ENCODE peak calls at places on chromosomes 2 and 18, in six cellular contexts. O, C, R, P, Z and U are unnamed samples.

GRCh38 chr2:8682719-8683667 is 1.1 kb downstream of the ID2 start:
- DNase-seq in O (no peak), C (peak; percentile 60), R (peak; percentile 57), P (peak; percentile 39), Z (peak; percentile 68), U (peak; percentile 92)

GRCh38 chr18:35347991-35348390 is 3.8 kb upstream of the ZNF24 start:
- DNase-seq in O (no peak), C (no peak), R (no peak), P (no peak), Z (no peak), U (no peak)

GRCh38 chr2:238566001-238566645 is 139.4 kb downstream of the ASB1 start:
- DNase-seq in O (no peak), C (no peak), R (no peak), P (no peak), Z (no peak), U (no peak)

GRCh38 chr18:3889121-3889520 is 439.1 kb downstream of the TGIF1 start:
- DNase-seq in O (no peak), C (no peak), R (no peak), P (no peak), Z (no peak), U (no peak)

GRCh38 chr18:58124475-58124874 is 80.4 kb downstream of the NEDD4L start:
- DNase-seq in O (no peak), C (no peak), R (no peak), P (no peak), Z (no peak), U (no peak)

GRCh38 chr2:34652636-34653035 is 1053.5 kb upstream of the FAM98A start:
- DNase-seq in O (no peak), C (no peak), R (no peak), P (no peak), Z (no peak), U (no peak)

GRCh38 chr2:153477641-153478288 is 797 bp downstream of the RPRM start:
- DNase-seq in O (no peak), C (peak; percentile 35), R (no peak), P (no peak), Z (no peak), U (no peak)

GRCh38 chr2:226915846-226916360 is 80.0 kb downstream of the RHBDD1 start:
- DNase-seq in O (no peak), C (no peak), R (no peak), P (no peak), Z (no peak), U (no peak)

GRCh38 chr18:55910328-55910727 is 322.3 kb upstream of the TCF4 start:
- DNase-seq in O (no peak), C (no peak), R (no peak), P (no peak), Z (no peak), U (no peak)

GRCh38 chr2:176001903-176002683 is at the start of gene LNPK:
- DNase-seq in O (peak; percentile 84), C (peak; percentile 91), R (peak; percentile 91), P (peak; percentile 92), Z (peak; percentile 95), U (peak; percentile 92)
- TF ChIP-seq POLR2A in O (peak; percentile 85), C (peak; percentile 89), R (peak; percentile 96), P (peak; percentile 60), Z (peak; percentile 5), U (no peak)

DNA sequence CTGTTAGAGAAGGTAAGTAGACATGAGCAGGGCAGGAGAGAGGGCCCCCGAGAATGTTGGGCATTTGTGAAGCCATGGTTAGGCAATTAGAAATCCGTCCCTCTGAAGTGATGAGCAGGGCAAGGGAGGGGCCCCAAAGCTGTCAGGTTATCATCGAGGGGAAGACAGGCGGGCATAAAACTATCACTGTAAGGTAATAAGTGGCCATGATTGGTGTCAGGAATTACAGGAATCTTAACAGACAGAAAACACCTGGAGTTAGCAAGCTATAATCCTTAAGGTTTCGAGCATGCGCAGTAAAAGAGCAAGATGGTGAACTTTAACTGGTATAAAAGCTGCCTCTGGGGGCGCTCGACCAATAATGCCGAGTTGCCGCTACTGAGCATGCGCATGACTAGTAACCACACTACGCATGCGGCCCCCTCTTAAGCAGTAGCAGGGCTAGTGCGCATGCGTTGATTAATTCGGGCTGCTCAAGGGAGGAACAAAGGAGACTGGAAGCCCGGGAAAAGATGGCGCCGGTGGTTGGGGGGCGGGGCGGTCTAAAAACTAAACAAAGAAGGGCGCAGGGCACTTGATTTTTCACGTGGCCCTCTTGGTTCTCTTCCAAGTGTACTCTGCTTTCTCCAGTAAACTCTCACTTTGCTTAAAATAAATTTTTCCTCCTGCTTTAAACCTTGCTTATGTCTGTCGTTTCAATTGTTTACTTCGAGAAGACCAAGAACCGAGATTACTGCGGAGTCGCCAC is 5.5 kb downstream of the XRCC5 start:
- DNase-seq in O (peak; percentile 81), C (peak; percentile 98), R (peak; percentile 100), P (peak; percentile 96), Z (peak; percentile 98), U (peak; percentile 99)
- TF ChIP-seq POLR2A in O (no peak), C (peak; percentile 74), R (peak; percentile 86), P (peak; percentile 59), Z (no peak), U (no peak)

DNA sequence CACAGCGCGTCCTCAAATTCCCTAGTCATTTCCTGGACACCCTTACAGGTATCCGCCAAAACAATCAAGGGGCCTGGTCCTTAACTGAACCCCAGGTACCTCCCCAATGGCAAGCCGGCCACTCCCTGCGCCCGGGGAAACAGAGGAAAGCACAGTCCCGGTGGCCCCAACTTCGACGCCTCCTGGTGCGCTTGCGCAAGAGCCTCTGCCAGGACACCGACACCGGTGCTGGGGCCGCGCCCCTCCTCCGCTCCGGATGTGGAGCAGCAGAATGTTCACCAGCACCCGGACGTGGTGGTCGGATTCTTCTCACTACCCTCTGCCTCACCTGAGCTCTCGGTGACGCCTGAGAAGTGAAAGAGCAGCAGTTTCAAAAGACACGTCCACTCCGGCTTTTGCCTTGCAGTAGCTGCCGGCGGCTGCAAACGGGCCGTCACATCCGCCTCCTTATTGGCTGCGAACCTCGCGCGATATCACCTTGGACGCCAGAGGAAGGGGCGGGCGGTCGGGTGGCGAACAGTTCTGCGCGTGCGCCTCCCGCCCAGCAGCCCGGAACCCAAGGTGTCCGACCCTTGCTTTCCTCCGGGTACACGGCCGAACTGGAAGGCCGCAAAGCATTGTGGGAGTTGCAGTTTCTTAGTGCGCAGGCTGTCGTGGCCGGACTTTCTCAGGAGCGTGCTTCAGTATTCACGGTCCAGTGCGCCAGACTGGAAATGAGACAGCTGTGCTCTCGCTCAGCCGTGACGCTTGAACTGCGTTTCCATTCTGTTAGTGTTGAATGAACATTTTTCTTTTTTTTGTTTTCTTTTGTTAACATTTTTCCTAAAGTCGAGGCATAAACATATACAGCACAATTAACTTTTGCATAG is at the start of gene TXNDC9:
- DNase-seq in O (peak; percentile 78), C (peak; percentile 99), R (peak; percentile 100), P (peak; percentile 98), Z (peak; percentile 99), U (peak; percentile 99)
- TF ChIP-seq POLR2A in O (peak; percentile 59), C (peak; percentile 73), R (peak; percentile 97), P (peak; percentile 11), Z (no peak), U (no peak)

DNA sequence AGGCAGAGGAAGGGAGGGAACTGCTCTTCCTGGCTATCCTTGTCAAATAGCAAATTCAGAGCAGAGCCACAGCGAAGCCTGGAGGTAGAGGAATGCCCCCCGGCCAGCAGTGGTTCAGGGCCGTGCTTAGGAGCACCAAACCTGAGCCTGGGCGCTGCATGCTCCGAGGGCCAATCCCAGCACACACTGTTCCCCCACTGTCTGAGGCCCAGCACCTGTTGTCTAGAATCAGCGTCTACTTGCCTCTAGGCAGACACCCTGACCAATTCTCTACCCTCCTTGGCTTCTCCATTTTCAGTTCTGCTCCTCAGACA is 177.6 kb upstream of the PKDCC start:
- DNase-seq in O (no peak), C (no peak), R (no peak), P (no peak), Z (no peak), U (no peak)
- TF ChIP-seq POLR2A in O (no peak), C (no peak), R (no peak), P (no peak), Z (no peak), U (no peak)

GRCh38 chr2:64767670-64768425 is 114.1 kb upstream of the SERTAD2 start:
- DNase-seq in O (peak; percentile 59), C (peak; percentile 90), R (peak; percentile 87), P (peak; percentile 90), Z (peak; percentile 95), U (peak; percentile 97)
- TF ChIP-seq POLR2A in O (peak; percentile 47), C (peak; percentile 89), R (peak; percentile 76), P (peak; percentile 81), Z (peak; percentile 38), U (no peak)

GRCh38 chr2:172099472-172100079 is 3.1 kb downstream of the DLX2 start:
- DNase-seq in O (no peak), C (no peak), R (no peak), P (no peak), Z (no peak), U (no peak)

GRCh38 chr2:172097557-172098131 is 5.1 kb downstream of the DLX2 start:
- DNase-seq in O (no peak), C (no peak), R (no peak), P (no peak), Z (no peak), U (no peak)

GRCh38 chr2:172098287-172098649 is 4.4 kb downstream of the DLX2 start:
- DNase-seq in O (no peak), C (no peak), R (no peak), P (no peak), Z (no peak), U (no peak)

GRCh38 chr2:172100080-172101007 is 2.4 kb downstream of the DLX2 start:
- DNase-seq in O (no peak), C (no peak), R (no peak), P (no peak), Z (no peak), U (no peak)

DNA sequence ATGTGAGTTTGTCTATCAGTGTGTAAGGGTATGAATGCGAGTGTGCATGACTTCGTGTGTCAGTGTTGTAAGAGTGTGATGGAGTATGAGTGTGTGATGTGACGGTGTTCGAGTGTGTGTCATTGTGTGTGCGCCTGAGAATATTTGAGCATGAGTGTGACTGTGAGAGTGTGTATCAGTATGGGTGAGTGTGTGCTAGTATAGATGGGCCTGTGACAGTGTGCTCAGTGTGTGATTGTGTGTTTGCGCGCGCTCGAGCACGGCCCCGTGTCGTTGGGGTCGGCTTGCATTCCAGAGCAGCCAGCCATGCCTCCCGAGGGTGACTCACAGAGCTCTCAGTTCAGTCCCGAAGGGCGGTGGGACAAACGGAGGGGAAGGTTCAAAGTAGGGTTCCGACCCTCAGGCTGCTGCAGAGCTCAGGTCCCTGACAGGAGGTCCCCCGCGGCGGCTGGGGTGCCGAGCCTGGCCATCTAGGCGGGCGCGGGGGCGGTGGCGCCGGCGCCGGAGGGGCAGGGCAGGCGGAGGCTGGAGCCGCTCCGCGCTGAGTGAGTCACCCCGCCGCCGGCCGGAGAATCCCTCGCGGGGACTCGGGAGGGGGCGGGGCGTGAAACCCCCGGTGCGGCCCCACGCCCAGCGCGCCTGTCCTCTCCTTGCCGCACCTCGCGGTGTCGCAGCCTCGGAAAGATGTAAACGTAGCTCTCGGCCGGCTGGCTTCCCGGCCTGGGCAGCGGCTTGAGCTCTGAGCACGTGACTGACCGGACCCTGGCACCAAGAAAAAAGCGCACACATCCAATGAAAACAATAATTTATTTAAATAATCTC is 3.8 kb downstream of the DLX2 start:
- DNase-seq in O (peak; percentile 81), C (peak; percentile 39), R (peak; percentile 68), P (no peak), Z (no peak), U (no peak)
- TF ChIP-seq POLR2A in O (peak; percentile 40), C (no peak), R (no peak), P (no peak), Z (no peak), U (no peak)

DNA sequence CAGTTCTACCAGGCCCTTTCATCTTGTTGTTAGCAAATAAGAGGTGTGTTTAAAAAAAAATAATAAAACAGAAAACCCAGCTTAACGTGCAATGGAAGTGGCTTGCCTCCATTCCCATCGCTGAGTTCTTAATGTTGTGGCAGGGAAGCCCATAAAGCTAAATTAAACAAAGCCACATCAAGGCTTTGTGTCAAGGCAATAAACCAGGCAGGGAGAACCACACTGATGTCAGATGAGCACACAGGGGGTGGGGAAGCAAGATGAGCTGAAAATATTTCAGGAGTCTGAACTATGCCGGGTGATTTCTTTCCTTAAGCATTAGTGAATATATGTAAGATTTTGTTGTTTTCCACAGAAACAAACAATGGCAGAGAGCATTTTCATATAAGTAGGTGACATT is 73.5 kb downstream of the PHLPP1 start:
- DNase-seq in O (no peak), C (no peak), R (no peak), P (no peak), Z (no peak), U (no peak)
- TF ChIP-seq POLR2A in O (no peak), C (no peak), R (no peak), P (no peak), Z (no peak), U (no peak)